ENCODE peak calls at places on chromosomes 13 and 19, in ten cellular contexts. One of them, this sample, is unnamed.

GRCh38 chr19:5828661-5829566 is 10.6 kb downstream of the FUT6 start:
- DNase-seq in hypothalamus: no peak
- DNase-seq in activated CD4-positive, alpha-beta T cell treated with anti-CD3 and anti-CD28 coated beads for 48 hours: peak
- DNase-seq in putamen: no peak
- DNase-seq in astrocyte of the spinal cord: no peak
- DNase-seq in stimulated activated CD8-positive, alpha-beta memory T cell treated with anti-CD3 and anti-CD28 coated beads, Interleukin-4, amount 100 ng/mL, for 1 hour: no peak
- DNase-seq in T-helper 1 cell: no peak
- DNase-seq in Calu3: no peak
- DNase-seq in activated CD8-positive, alpha-beta T cell treated with anti-CD3 and anti-CD28 coated beads for 36 hours: peak
- DNase-seq in hippocampal formation: no peak
- DNase-seq in this sample: peak

GRCh38 chr13:64767054-64767453 is 2463.1 kb downstream of the PCDH9 start:
- DNase-seq in astrocyte of the spinal cord: no peak
- DNase-seq in T-helper 1 cell: no peak
- DNase-seq in hypothalamus: no peak
- DNase-seq in hippocampal formation: no peak
- DNase-seq in activated CD4-positive, alpha-beta T cell treated with anti-CD3 and anti-CD28 coated beads for 48 hours: no peak
- DNase-seq in activated CD8-positive, alpha-beta T cell treated with anti-CD3 and anti-CD28 coated beads for 36 hours: no peak
- DNase-seq in stimulated activated CD8-positive, alpha-beta memory T cell treated with anti-CD3 and anti-CD28 coated beads, Interleukin-4, amount 100 ng/mL, for 1 hour: no peak
- DNase-seq in Calu3: no peak
- DNase-seq in putamen: no peak
- DNase-seq in this sample: no peak

GRCh38 chr13:113360446-113360845 is 3.5 kb downstream of the GRTP1 start:
- DNase-seq in astrocyte of the spinal cord: no peak
- DNase-seq in activated CD4-positive, alpha-beta T cell treated with anti-CD3 and anti-CD28 coated beads for 48 hours: no peak
- DNase-seq in activated CD8-positive, alpha-beta T cell treated with anti-CD3 and anti-CD28 coated beads for 36 hours: no peak
- DNase-seq in hypothalamus: no peak
- DNase-seq in putamen: no peak
- DNase-seq in Calu3: no peak
- DNase-seq in stimulated activated CD8-positive, alpha-beta memory T cell treated with anti-CD3 and anti-CD28 coated beads, Interleukin-4, amount 100 ng/mL, for 1 hour: no peak
- DNase-seq in T-helper 1 cell: no peak
- DNase-seq in hippocampal formation: no peak
- DNase-seq in this sample: no peak

GRCh38 chr13:28449826-28450773 is 44.8 kb downstream of the FLT1 start:
- DNase-seq in hippocampal formation: no peak
- DNase-seq in Calu3: no peak
- DNase-seq in activated CD4-positive, alpha-beta T cell treated with anti-CD3 and anti-CD28 coated beads for 48 hours: no peak
- DNase-seq in astrocyte of the spinal cord: no peak
- DNase-seq in activated CD8-positive, alpha-beta T cell treated with anti-CD3 and anti-CD28 coated beads for 36 hours: no peak
- DNase-seq in hypothalamus: no peak
- DNase-seq in T-helper 1 cell: no peak
- DNase-seq in putamen: no peak
- DNase-seq in stimulated activated CD8-positive, alpha-beta memory T cell treated with anti-CD3 and anti-CD28 coated beads, Interleukin-4, amount 100 ng/mL, for 1 hour: no peak
- DNase-seq in this sample: peak

GRCh38 chr13:113273856-113274590 is 23.0 kb upstream of the LAMP1 start:
- DNase-seq in hypothalamus: no peak
- DNase-seq in hippocampal formation: no peak
- DNase-seq in activated CD4-positive, alpha-beta T cell treated with anti-CD3 and anti-CD28 coated beads for 48 hours: no peak
- DNase-seq in Calu3: no peak
- DNase-seq in stimulated activated CD8-positive, alpha-beta memory T cell treated with anti-CD3 and anti-CD28 coated beads, Interleukin-4, amount 100 ng/mL, for 1 hour: no peak
- DNase-seq in putamen: no peak
- DNase-seq in activated CD8-positive, alpha-beta T cell treated with anti-CD3 and anti-CD28 coated beads for 36 hours: no peak
- DNase-seq in astrocyte of the spinal cord: peak
- DNase-seq in T-helper 1 cell: no peak
- DNase-seq in this sample: peak

GRCh38 chr19:703651-704446 is 4.9 kb upstream of the PALM start:
- DNase-seq in activated CD4-positive, alpha-beta T cell treated with anti-CD3 and anti-CD28 coated beads for 48 hours: peak
- DNase-seq in Calu3: peak
- DNase-seq in stimulated activated CD8-positive, alpha-beta memory T cell treated with anti-CD3 and anti-CD28 coated beads, Interleukin-4, amount 100 ng/mL, for 1 hour: peak
- DNase-seq in hypothalamus: no peak
- DNase-seq in T-helper 1 cell: peak
- DNase-seq in putamen: no peak
- DNase-seq in hippocampal formation: peak
- DNase-seq in activated CD8-positive, alpha-beta T cell treated with anti-CD3 and anti-CD28 coated beads for 36 hours: peak
- DNase-seq in astrocyte of the spinal cord: peak
- DNase-seq in this sample: peak

GRCh38 chr13:42821437-42821836 is 40.1 kb downstream of the FAM216B start:
- DNase-seq in Calu3: no peak
- DNase-seq in activated CD4-positive, alpha-beta T cell treated with anti-CD3 and anti-CD28 coated beads for 48 hours: no peak
- DNase-seq in activated CD8-positive, alpha-beta T cell treated with anti-CD3 and anti-CD28 coated beads for 36 hours: no peak
- DNase-seq in hippocampal formation: no peak
- DNase-seq in stimulated activated CD8-positive, alpha-beta memory T cell treated with anti-CD3 and anti-CD28 coated beads, Interleukin-4, amount 100 ng/mL, for 1 hour: no peak
- DNase-seq in T-helper 1 cell: no peak
- DNase-seq in hypothalamus: no peak
- DNase-seq in putamen: no peak
- DNase-seq in astrocyte of the spinal cord: peak
- DNase-seq in this sample: peak

GRCh38 chr19:11338569-11339253 is 746 bp downstream of the RAB3D start:
- DNase-seq in astrocyte of the spinal cord: no peak
- DNase-seq in hippocampal formation: no peak
- DNase-seq in hypothalamus: no peak
- DNase-seq in activated CD4-positive, alpha-beta T cell treated with anti-CD3 and anti-CD28 coated beads for 48 hours: no peak
- DNase-seq in stimulated activated CD8-positive, alpha-beta memory T cell treated with anti-CD3 and anti-CD28 coated beads, Interleukin-4, amount 100 ng/mL, for 1 hour: no peak
- DNase-seq in putamen: no peak
- DNase-seq in T-helper 1 cell: no peak
- DNase-seq in Calu3: no peak
- DNase-seq in activated CD8-positive, alpha-beta T cell treated with anti-CD3 and anti-CD28 coated beads for 36 hours: no peak
- DNase-seq in this sample: peak

GRCh38 chr13:30049692-30050091 is 199.3 kb upstream of the UBL3 start:
- DNase-seq in stimulated activated CD8-positive, alpha-beta memory T cell treated with anti-CD3 and anti-CD28 coated beads, Interleukin-4, amount 100 ng/mL, for 1 hour: no peak
- DNase-seq in hippocampal formation: no peak
- DNase-seq in astrocyte of the spinal cord: no peak
- DNase-seq in activated CD4-positive, alpha-beta T cell treated with anti-CD3 and anti-CD28 coated beads for 48 hours: peak
- DNase-seq in hypothalamus: no peak
- DNase-seq in putamen: no peak
- DNase-seq in T-helper 1 cell: no peak
- DNase-seq in Calu3: no peak
- DNase-seq in activated CD8-positive, alpha-beta T cell treated with anti-CD3 and anti-CD28 coated beads for 36 hours: peak
- DNase-seq in this sample: peak

GRCh38 chr19:3481241-3482090 is 1.1 kb upstream of the SMIM24 start:
- DNase-seq in hypothalamus: no peak
- DNase-seq in activated CD8-positive, alpha-beta T cell treated with anti-CD3 and anti-CD28 coated beads for 36 hours: no peak
- DNase-seq in Calu3: peak
- DNase-seq in stimulated activated CD8-positive, alpha-beta memory T cell treated with anti-CD3 and anti-CD28 coated beads, Interleukin-4, amount 100 ng/mL, for 1 hour: no peak
- DNase-seq in putamen: no peak
- DNase-seq in astrocyte of the spinal cord: no peak
- DNase-seq in hippocampal formation: no peak
- DNase-seq in activated CD4-positive, alpha-beta T cell treated with anti-CD3 and anti-CD28 coated beads for 48 hours: no peak
- DNase-seq in T-helper 1 cell: no peak
- DNase-seq in this sample: no peak

GRCh38 chr19:3576696-3577443 is 4.1 kb downstream of the HMG20B start:
- DNase-seq in stimulated activated CD8-positive, alpha-beta memory T cell treated with anti-CD3 and anti-CD28 coated beads, Interleukin-4, amount 100 ng/mL, for 1 hour: no peak
- DNase-seq in astrocyte of the spinal cord: peak
- DNase-seq in hypothalamus: peak
- DNase-seq in activated CD8-positive, alpha-beta T cell treated with anti-CD3 and anti-CD28 coated beads for 36 hours: no peak
- DNase-seq in activated CD4-positive, alpha-beta T cell treated with anti-CD3 and anti-CD28 coated beads for 48 hours: peak
- DNase-seq in Calu3: no peak
- DNase-seq in T-helper 1 cell: no peak
- DNase-seq in hippocampal formation: peak
- DNase-seq in putamen: no peak
- DNase-seq in this sample: peak

This sample was measured in GM23248.